ENCODE peak calls at places on chromosomes 2 and 18, in five cellular contexts. A is GM23338, N is mammary epithelial cell, U is PC-9, D is IMR-90. E is an unnamed sample.

GRCh38 chr18:5275872-5276271 is 19.7 kb downstream of the ZBTB14 start:
- DNase-seq in A (no peak), N (no peak), U (no peak), D (no peak), E (no peak)

GRCh38 chr2:203328735-203329549 is 748 bp downstream of the ABI2 start:
- DNase-seq in A (peak; percentile 72), N (peak; percentile 56), U (no peak), D (peak; percentile 30), E (peak; percentile 51)

GRCh38 chr2:32061973-32062861 is 1.1 kb upstream of the SPAST start:
- DNase-seq in A (peak; percentile 76), N (peak; percentile 55), U (peak; percentile 77), D (peak; percentile 19), E (peak; percentile 30)

GRCh38 chr2:236824836-236825235 is 255.2 kb downstream of the ACKR3 start:
- DNase-seq in A (no peak), N (no peak), U (peak; percentile 94), D (no peak), E (no peak)

GRCh38 chr2:96345403-96345802 is 9.8 kb downstream of the NCAPH start:
- DNase-seq in A (peak; percentile 58), N (no peak), U (no peak), D (no peak), E (no peak)

GRCh38 chr18:62452280-62452824 is 70.5 kb upstream of the ZCCHC2 start:
- DNase-seq in A (no peak), N (peak; percentile 90), U (peak; percentile 76), D (peak; percentile 19), E (peak; percentile 95)

GRCh38 chr2:241156997-241157441 is 6.8 kb downstream of the PPP1R7 start:
- DNase-seq in A (no peak), N (no peak), U (no peak), D (no peak), E (no peak)

GRCh38 chr2:216698895-216699294 is 3.5 kb upstream of the IGFBP5 start:
- DNase-seq in A (peak; percentile 89), N (peak; percentile 49), U (no peak), D (peak; percentile 84), E (peak; percentile 68)

GRCh38 chr2:172768406-172768805 is 32.8 kb downstream of the RAPGEF4 start:
- DNase-seq in A (no peak), N (no peak), U (no peak), D (no peak), E (no peak)

GRCh38 chr2:17557596-17557995 is 17.1 kb downstream of the VSNL1 start:
- DNase-seq in A (peak; percentile 51), N (peak; percentile 75), U (no peak), D (no peak), E (no peak)

GRCh38 chr2:133090358-133090757 is 420.4 kb upstream of the LYPD1 start:
- DNase-seq in A (no peak), N (no peak), U (no peak), D (no peak), E (no peak)

GRCh38 chr2:80499095-80499494 is 194.5 kb upstream of the LRRTM1 start:
- DNase-seq in A (peak; percentile 63), N (peak; percentile 2), U (no peak), D (peak; percentile 65), E (peak; percentile 59)

GRCh38 chr2:57550912-57551311 is 495.7 kb upstream of the VRK2 start:
- DNase-seq in A (no peak), N (no peak), U (no peak), D (no peak), E (no peak)

GRCh38 chr2:234146087-234146826 is 95.8 kb downstream of the SPP2 start:
- DNase-seq in A (no peak), N (peak; percentile 83), U (no peak), D (peak; percentile 86), E (peak; percentile 35)

GRCh38 chr2:75587954-75588587 is 27.3 kb upstream of the EVA1A start:
- DNase-seq in A (no peak), N (peak; percentile 57), U (peak; percentile 69), D (peak; percentile 94), E (peak; percentile 85)

GRCh38 chr2:159130302-159130701 is 156.2 kb downstream of the WDSUB1 start:
- DNase-seq in A (no peak), N (no peak), U (no peak), D (no peak), E (no peak)

GRCh38 chr2:205372141-205372540 is 310.2 kb upstream of the NRP2 start:
- DNase-seq in A (no peak), N (no peak), U (no peak), D (peak; percentile 60), E (no peak)

GRCh38 chr2:110149330-110150220 is 34.0 kb upstream of the MALL start:
- DNase-seq in A (no peak), N (peak; percentile 89), U (peak; percentile 92), D (peak; percentile 94), E (peak; percentile 71)

GRCh38 chr2:137333386-137333972 is 568.1 kb downstream of the THSD7B start:
- DNase-seq in A (no peak), N (peak; percentile 62), U (no peak), D (no peak), E (peak; percentile 41)

GRCh38 chr2:18829331-18829902 is 240.0 kb upstream of the NT5C1B start:
- DNase-seq in A (no peak), N (peak; percentile 35), U (peak; percentile 99), D (peak; percentile 59), E (peak; percentile 6)

GRCh38 chr2:10165282-10165681 is 42.7 kb downstream of the RRM2 start:
- DNase-seq in A (no peak), N (no peak), U (no peak), D (no peak), E (no peak)

GRCh38 chr2:145652546-145652945 is 1132.6 kb upstream of the ZEB2 start:
- DNase-seq in A (no peak), N (no peak), U (no peak), D (peak; percentile 61), E (no peak)

GRCh38 chr2:120451334-120451733 is 105.4 kb downstream of the INHBB start:
- DNase-seq in A (no peak), N (no peak), U (no peak), D (no peak), E (no peak)

GRCh38 chr2:72214429-72215143 is 66.9 kb upstream of the CYP26B1 start:
- DNase-seq in A (no peak), N (peak; percentile 48), U (peak; percentile 90), D (peak; percentile 76), E (peak; percentile 48)

GRCh38 chr2:46459694-46460093 is 19.7 kb upstream of the TMEM247 start:
- DNase-seq in A (no peak), N (no peak), U (no peak), D (no peak), E (no peak)

GRCh38 chr2:46135936-46136335 is 161.3 kb upstream of the EPAS1 start:
- DNase-seq in A (no peak), N (no peak), U (no peak), D (peak; percentile 64), E (no peak)

GRCh38 chr18:63492851-63493250 is 16.1 kb downstream of the SERPINB5 start:
- DNase-seq in A (no peak), N (peak; percentile 6), U (no peak), D (no peak), E (no peak)

DNA sequence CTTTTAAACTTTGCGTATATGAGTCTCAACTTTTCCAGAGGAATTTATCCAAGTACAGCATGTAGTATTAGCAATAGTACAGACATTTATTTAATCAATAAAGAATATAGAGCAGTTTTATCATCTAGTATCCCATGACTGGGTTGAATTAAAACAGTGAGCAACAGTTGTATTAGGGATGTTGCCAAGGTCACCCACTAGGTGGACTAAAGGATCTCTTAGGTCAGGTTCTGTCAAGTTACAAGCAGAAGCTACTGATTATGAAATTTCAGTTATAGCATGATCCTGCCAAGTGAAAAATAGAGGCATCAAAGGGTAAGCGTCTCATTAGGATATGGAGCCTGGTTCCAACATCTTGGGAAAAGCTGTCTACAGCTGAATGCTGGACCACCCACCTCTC is 52.1 kb upstream of the LAPTM4A start:
- DNase-seq in A (peak; percentile 30), N (peak; percentile 59), U (no peak), D (peak; percentile 12), E (peak; percentile 65)
- TF ChIP-seq CTCF in A (peak; percentile 49), N (peak; percentile 68), U (peak; percentile 68), D (peak; percentile 32), E (peak; percentile 50)

GRCh38 chr2:231256494-231256893 is 58.1 kb downstream of the ARMC9 start:
- DNase-seq in A (no peak), N (no peak), U (no peak), D (no peak), E (no peak)
- TF ChIP-seq CTCF in A (no peak), N (no peak), U (no peak), D (no peak), E (no peak)

DNA sequence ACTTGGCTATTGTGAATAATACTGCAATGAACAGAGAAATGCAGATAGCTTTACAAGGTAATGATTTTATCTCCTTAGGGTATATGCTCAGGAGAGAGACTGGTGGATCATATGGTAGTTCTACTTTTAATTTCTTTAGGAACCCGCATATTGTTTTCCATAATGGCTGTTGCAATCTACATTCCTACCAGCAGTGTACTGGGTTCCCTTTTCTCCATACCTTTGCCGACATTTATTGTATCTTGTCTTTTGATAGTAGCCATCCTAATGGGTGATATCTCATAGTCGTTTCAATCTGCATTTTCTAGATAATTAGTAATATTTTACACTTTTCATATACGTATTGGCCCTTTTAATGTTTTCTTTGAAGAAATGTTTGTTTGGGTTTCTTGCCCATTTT is 702.9 kb upstream of the ACVR2A start:
- DNase-seq in A (peak; percentile 49), N (no peak), U (no peak), D (no peak), E (no peak)
- TF ChIP-seq CTCF in A (peak; percentile 58), N (peak; percentile 19), U (peak; percentile 25), D (no peak), E (no peak)

GRCh38 chr18:9792565-9793226 is 84.6 kb downstream of the RAB31 start:
- DNase-seq in A (peak; percentile 76), N (no peak), U (no peak), D (no peak), E (peak; percentile 33)
- TF ChIP-seq CTCF in A (peak; percentile 93), N (peak; percentile 38), U (peak; percentile 61), D (peak; percentile 42), E (peak; percentile 37)

GRCh38 chr18:33673689-33674088 is 95.7 kb downstream of the ASXL3 start:
- DNase-seq in A (peak; percentile 82), N (no peak), U (no peak), D (no peak), E (peak; percentile 6)
- TF ChIP-seq CTCF in A (peak; percentile 67), N (peak; percentile 19), U (no peak), D (no peak), E (no peak)